ENCODE peak calls at places on chromosomes 7 and 10, in four cellular contexts. M is H54, X is lower lobe of right lung, N is NCI-H69. T is an unnamed sample.
A peak's percentile ranks its signal among the peaks of the same experiment; 100 is the strongest.

GRCh38 chr10:47116445-47116844 is 183.6 kb upstream of the GDF10 start:
- DNase-seq in M (no peak), X (no peak), N (no peak), T (no peak)

GRCh38 chr7:44050915-44051560 is 6.5 kb downstream of the DBNL start:
- DNase-seq in N (no peak), M (no peak), X (no peak), T (no peak)

GRCh38 chr7:142501434-142501833 is 243.6 kb upstream of the PRSS58 start:
- DNase-seq in N (no peak), M (no peak), X (no peak), T (no peak)

GRCh38 chr10:29304259-29305030 is 15.6 kb downstream of the LYZL1 start:
- DNase-seq in X (no peak), M (peak; percentile 44), N (peak; percentile 79), T (peak; percentile 84)

GRCh38 chr7:105875505-105875904 is 894 bp downstream of the ATXN7L1 start:
- DNase-seq in M (no peak), X (no peak), N (no peak), T (no peak)

GRCh38 chr7:120052884-120053382 is 220.0 kb upstream of the KCND2 start:
- DNase-seq in N (no peak), M (no peak), X (no peak), T (peak; percentile 57)

GRCh38 chr7:44331682-44332081 is 6.3 kb upstream of the CAMK2B start:
- DNase-seq in M (no peak), N (no peak), X (no peak), T (no peak)

GRCh38 chr7:31327071-31327470 is 13.5 kb downstream of the NEUROD6 start:
- DNase-seq in M (peak; percentile 81), N (no peak), X (no peak), T (peak; percentile 95)

GRCh38 chr7:159137906-159138305 is 6.8 kb downstream of the VIPR2 start:
- DNase-seq in X (no peak), N (no peak), M (no peak), T (no peak)

GRCh38 chr10:83963446-83963845 is 175.9 kb upstream of the GHITM start:
- DNase-seq in X (no peak), M (no peak), N (no peak), T (no peak)

GRCh38 chr7:38748056-38748610 is 117.0 kb upstream of the AMPH start:
- DNase-seq in M (no peak), X (no peak), N (peak; percentile 31), T (peak; percentile 5)

GRCh38 chr7:99379043-99379577 is 4.6 kb downstream of the ARPC1B start:
- DNase-seq in M (peak; percentile 85), X (peak; percentile 70), N (no peak), T (peak; percentile 54)

GRCh38 chr7:48209004-48209600 is 37.8 kb downstream of the ABCA13 start:
- DNase-seq in X (no peak), M (no peak), N (no peak), T (no peak)

GRCh38 chr7:127035203-127035849 is 217.4 kb downstream of the GRM8 start:
- DNase-seq in M (no peak), N (no peak), X (no peak), T (peak; percentile 2)

GRCh38 chr7:125670926-125671572 is 741.4 kb upstream of the POT1 start:
- DNase-seq in N (peak; percentile 50), M (no peak), X (no peak), T (peak; percentile 53)

GRCh38 chr10:31776159-31776558 is 152.5 kb downstream of the ARHGAP12 start:
- DNase-seq in N (no peak), M (no peak), X (no peak), T (no peak)

GRCh38 chr7:75966209-75966961 is 28.0 kb downstream of the TMEM120A start:
- DNase-seq in N (peak; percentile 91), X (no peak), M (no peak), T (no peak)

GRCh38 chr10:103679096-103679790 is 176.1 kb downstream of the SH3PXD2A start:
- DNase-seq in N (no peak), X (no peak), M (no peak), T (no peak)

GRCh38 chr7:43590862-43591550 is 8.1 kb downstream of the STK17A start:
- DNase-seq in M (no peak), N (no peak), X (no peak), T (no peak)

GRCh38 chr7:158107806-158108205 is 479.8 kb downstream of the PTPRN2 start:
- DNase-seq in M (no peak), N (no peak), X (no peak), T (no peak)

GRCh38 chr7:28684729-28685211 is 272.5 kb downstream of the CREB5 start:
- DNase-seq in X (no peak), N (peak; percentile 68), M (no peak), T (no peak)

GRCh38 chr7:30180718-30181117 is 45.9 kb downstream of the MTURN start:
- DNase-seq in M (no peak), X (no peak), N (peak; percentile 70), T (no peak)

T was measured in mesendoderm.